ENCODE peak calls at places on chromosomes 2 and 18, in six cellular contexts. One of them, this sample, is unnamed.

GRCh38 chr2:60555066-60555793 is 1.8 kb upstream of the BCL11A start:
- DNase-seq in A549: peak; percentile 64
- DNase-seq in IMR-90: peak; percentile 70
- DNase-seq in sigmoid colon: peak; percentile 83
- DNase-seq in ovary: no peak
- DNase-seq in GM12892: peak; percentile 39
- DNase-seq in this sample: peak; percentile 92

GRCh38 chr2:160033732-160034392 is 28.6 kb downstream of the PLA2R1 start:
- DNase-seq in A549: peak; percentile 11
- DNase-seq in IMR-90: peak; percentile 20
- DNase-seq in sigmoid colon: no peak
- DNase-seq in ovary: no peak
- DNase-seq in GM12892: no peak
- DNase-seq in this sample: no peak

GRCh38 chr2:109128048-109128465 is 948 bp upstream of the SH3RF3 start:
- DNase-seq in A549: peak; percentile 77
- DNase-seq in IMR-90: peak; percentile 91
- DNase-seq in sigmoid colon: peak; percentile 92
- DNase-seq in ovary: peak; percentile 77
- DNase-seq in GM12892: peak; percentile 68
- DNase-seq in this sample: peak; percentile 10

GRCh38 chr2:237298323-237299118 is 115.4 kb downstream of the COL6A3 start:
- DNase-seq in A549: peak; percentile 28
- DNase-seq in IMR-90: peak; percentile 58
- DNase-seq in sigmoid colon: no peak
- DNase-seq in ovary: no peak
- DNase-seq in GM12892: no peak
- DNase-seq in this sample: no peak

GRCh38 chr2:84781942-84782716 is 98.8 kb downstream of the TRABD2A start:
- DNase-seq in A549: no peak
- DNase-seq in IMR-90: peak; percentile 15
- DNase-seq in sigmoid colon: no peak
- DNase-seq in ovary: no peak
- DNase-seq in GM12892: no peak
- DNase-seq in this sample: peak; percentile 59

GRCh38 chr2:210667726-210668125 is 111.3 kb downstream of the CPS1 start:
- DNase-seq in A549: no peak
- DNase-seq in IMR-90: no peak
- DNase-seq in sigmoid colon: no peak
- DNase-seq in ovary: no peak
- DNase-seq in GM12892: no peak
- DNase-seq in this sample: no peak

GRCh38 chr2:38417745-38418689 is 40.9 kb upstream of the ATL2 start:
- DNase-seq in A549: no peak
- DNase-seq in IMR-90: no peak
- DNase-seq in sigmoid colon: no peak
- DNase-seq in ovary: no peak
- DNase-seq in GM12892: no peak
- DNase-seq in this sample: no peak

GRCh38 chr2:29469961-29470360 is 354.7 kb downstream of the CLIP4 start:
- DNase-seq in A549: no peak
- DNase-seq in IMR-90: no peak
- DNase-seq in sigmoid colon: no peak
- DNase-seq in ovary: no peak
- DNase-seq in GM12892: no peak
- DNase-seq in this sample: no peak

GRCh38 chr2:7043689-7044088 is 126.5 kb downstream of the RNF144A start:
- DNase-seq in A549: no peak
- DNase-seq in IMR-90: no peak
- DNase-seq in sigmoid colon: no peak
- DNase-seq in ovary: no peak
- DNase-seq in GM12892: no peak
- DNase-seq in this sample: no peak

GRCh38 chr18:47755102-47755456 is 175.4 kb downstream of the SMAD2 start:
- DNase-seq in A549: no peak
- DNase-seq in IMR-90: no peak
- DNase-seq in sigmoid colon: no peak
- DNase-seq in ovary: no peak
- DNase-seq in GM12892: no peak
- DNase-seq in this sample: no peak

GRCh38 chr18:23269931-23270330 is 134.6 kb downstream of the CABLES1 start:
- DNase-seq in A549: no peak
- DNase-seq in IMR-90: no peak
- DNase-seq in sigmoid colon: no peak
- DNase-seq in ovary: no peak
- DNase-seq in GM12892: no peak
- DNase-seq in this sample: no peak

GRCh38 chr2:218860950-218861381 is 1.4 kb downstream of the WNT6 start:
- DNase-seq in A549: no peak
- DNase-seq in IMR-90: peak; percentile 37
- DNase-seq in sigmoid colon: peak; percentile 87
- DNase-seq in ovary: peak; percentile 64
- DNase-seq in GM12892: no peak
- DNase-seq in this sample: no peak

GRCh38 chr2:46257476-46257875 is 39.7 kb upstream of the EPAS1 start:
- DNase-seq in A549: no peak
- DNase-seq in IMR-90: peak; percentile 78
- DNase-seq in sigmoid colon: no peak
- DNase-seq in ovary: no peak
- DNase-seq in GM12892: no peak
- DNase-seq in this sample: no peak

GRCh38 chr2:48205137-48205798 is 299.0 kb upstream of the FBXO11 start:
- DNase-seq in A549: peak; percentile 8
- DNase-seq in IMR-90: peak; percentile 8
- DNase-seq in sigmoid colon: no peak
- DNase-seq in ovary: no peak
- DNase-seq in GM12892: no peak
- DNase-seq in this sample: peak; percentile 50

GRCh38 chr2:182792441-182792840 is 74.0 kb downstream of the FRZB start:
- DNase-seq in A549: no peak
- DNase-seq in IMR-90: no peak
- DNase-seq in sigmoid colon: no peak
- DNase-seq in ovary: no peak
- DNase-seq in GM12892: no peak
- DNase-seq in this sample: no peak

GRCh38 chr2:13252615-13253014 is 535.9 kb downstream of the TRIB2 start:
- DNase-seq in A549: no peak
- DNase-seq in IMR-90: no peak
- DNase-seq in sigmoid colon: no peak
- DNase-seq in ovary: no peak
- DNase-seq in GM12892: no peak
- DNase-seq in this sample: no peak

GRCh38 chr2:144240656-144241339 is 279.1 kb downstream of the ZEB2 start:
- DNase-seq in A549: no peak
- DNase-seq in IMR-90: no peak
- DNase-seq in sigmoid colon: no peak
- DNase-seq in ovary: no peak
- DNase-seq in GM12892: no peak
- DNase-seq in this sample: no peak

GRCh38 chr18:9913151-9913525 is 678 bp upstream of the VAPA start:
- DNase-seq in A549: no peak
- DNase-seq in IMR-90: no peak
- DNase-seq in sigmoid colon: no peak
- DNase-seq in ovary: no peak
- DNase-seq in GM12892: no peak
- DNase-seq in this sample: no peak

GRCh38 chr2:64880193-64880951 is 108.8 kb upstream of the SLC1A4 start:
- DNase-seq in A549: no peak
- DNase-seq in IMR-90: no peak
- DNase-seq in sigmoid colon: no peak
- DNase-seq in ovary: no peak
- DNase-seq in GM12892: no peak
- DNase-seq in this sample: no peak

GRCh38 chr2:239268549-239268948 is 132.3 kb downstream of the HDAC4 start:
- DNase-seq in A549: no peak
- DNase-seq in IMR-90: no peak
- DNase-seq in sigmoid colon: no peak
- DNase-seq in ovary: no peak
- DNase-seq in GM12892: no peak
- DNase-seq in this sample: no peak

GRCh38 chr2:239266436-239266770 is 134.4 kb downstream of the HDAC4 start:
- DNase-seq in A549: no peak
- DNase-seq in IMR-90: no peak
- DNase-seq in sigmoid colon: no peak
- DNase-seq in ovary: no peak
- DNase-seq in GM12892: no peak
- DNase-seq in this sample: no peak

GRCh38 chr2:239268082-239268481 is 132.7 kb downstream of the HDAC4 start:
- DNase-seq in A549: peak; percentile 66
- DNase-seq in IMR-90: no peak
- DNase-seq in sigmoid colon: peak; percentile 77
- DNase-seq in ovary: no peak
- DNase-seq in GM12892: no peak
- DNase-seq in this sample: no peak

GRCh38 chr2:239266779-239267410 is 133.9 kb downstream of the HDAC4 start:
- DNase-seq in A549: no peak
- DNase-seq in IMR-90: no peak
- DNase-seq in sigmoid colon: peak; percentile 64
- DNase-seq in ovary: no peak
- DNase-seq in GM12892: no peak
- DNase-seq in this sample: peak; percentile 77

GRCh38 chr2:239267411-239267941 is 133.3 kb downstream of the HDAC4 start:
- DNase-seq in A549: no peak
- DNase-seq in IMR-90: peak; percentile 80
- DNase-seq in sigmoid colon: peak; percentile 87
- DNase-seq in ovary: peak; percentile 58
- DNase-seq in GM12892: peak; percentile 87
- DNase-seq in this sample: peak; percentile 83
- TF ChIP-seq POLR2A in A549: no peak
- TF ChIP-seq POLR2A in IMR-90: peak; percentile 27
- TF ChIP-seq POLR2A in sigmoid colon: no peak
- TF ChIP-seq POLR2A in ovary: no peak
- TF ChIP-seq POLR2A in GM12892: no peak
- TF ChIP-seq POLR2A in this sample: peak; percentile 65

GRCh38 chr2:68951899-68952298 is 794 bp downstream of the GKN2 start:
- DNase-seq in A549: no peak
- DNase-seq in IMR-90: no peak
- DNase-seq in sigmoid colon: no peak
- DNase-seq in ovary: no peak
- DNase-seq in GM12892: no peak
- DNase-seq in this sample: no peak

GRCh38 chr2:68948695-68949094 is 4.0 kb downstream of the GKN2 start:
- DNase-seq in A549: no peak
- DNase-seq in IMR-90: no peak
- DNase-seq in sigmoid colon: no peak
- DNase-seq in ovary: no peak
- DNase-seq in GM12892: no peak
- DNase-seq in this sample: no peak

GRCh38 chr2:68952887-68953521 is at the start of gene GKN2:
- DNase-seq in A549: no peak
- DNase-seq in IMR-90: no peak
- DNase-seq in sigmoid colon: no peak
- DNase-seq in ovary: no peak
- DNase-seq in GM12892: no peak
- DNase-seq in this sample: no peak
- TF ChIP-seq POLR2A in A549: no peak
- TF ChIP-seq POLR2A in IMR-90: no peak
- TF ChIP-seq POLR2A in sigmoid colon: no peak
- TF ChIP-seq POLR2A in ovary: no peak
- TF ChIP-seq POLR2A in GM12892: no peak
- TF ChIP-seq POLR2A in this sample: no peak

GRCh38 chr2:207130958-207131521 is 34.7 kb downstream of the KLF7 start:
- DNase-seq in A549: no peak
- DNase-seq in IMR-90: no peak
- DNase-seq in sigmoid colon: no peak
- DNase-seq in ovary: no peak
- DNase-seq in GM12892: no peak
- DNase-seq in this sample: no peak

GRCh38 chr2:207129821-207130220 is 35.9 kb downstream of the KLF7 start:
- DNase-seq in A549: no peak
- DNase-seq in IMR-90: no peak
- DNase-seq in sigmoid colon: no peak
- DNase-seq in ovary: no peak
- DNase-seq in GM12892: no peak
- DNase-seq in this sample: no peak

GRCh38 chr2:207133862-207134519 is 31.8 kb downstream of the KLF7 start:
- DNase-seq in A549: peak; percentile 39
- DNase-seq in IMR-90: peak; percentile 89
- DNase-seq in sigmoid colon: peak; percentile 93
- DNase-seq in ovary: peak; percentile 83
- DNase-seq in GM12892: no peak
- DNase-seq in this sample: no peak

GRCh38 chr2:207133493-207133861 is 32.3 kb downstream of the KLF7 start:
- DNase-seq in A549: no peak
- DNase-seq in IMR-90: no peak
- DNase-seq in sigmoid colon: no peak
- DNase-seq in ovary: peak; percentile 27
- DNase-seq in GM12892: no peak
- DNase-seq in this sample: no peak

DNA sequence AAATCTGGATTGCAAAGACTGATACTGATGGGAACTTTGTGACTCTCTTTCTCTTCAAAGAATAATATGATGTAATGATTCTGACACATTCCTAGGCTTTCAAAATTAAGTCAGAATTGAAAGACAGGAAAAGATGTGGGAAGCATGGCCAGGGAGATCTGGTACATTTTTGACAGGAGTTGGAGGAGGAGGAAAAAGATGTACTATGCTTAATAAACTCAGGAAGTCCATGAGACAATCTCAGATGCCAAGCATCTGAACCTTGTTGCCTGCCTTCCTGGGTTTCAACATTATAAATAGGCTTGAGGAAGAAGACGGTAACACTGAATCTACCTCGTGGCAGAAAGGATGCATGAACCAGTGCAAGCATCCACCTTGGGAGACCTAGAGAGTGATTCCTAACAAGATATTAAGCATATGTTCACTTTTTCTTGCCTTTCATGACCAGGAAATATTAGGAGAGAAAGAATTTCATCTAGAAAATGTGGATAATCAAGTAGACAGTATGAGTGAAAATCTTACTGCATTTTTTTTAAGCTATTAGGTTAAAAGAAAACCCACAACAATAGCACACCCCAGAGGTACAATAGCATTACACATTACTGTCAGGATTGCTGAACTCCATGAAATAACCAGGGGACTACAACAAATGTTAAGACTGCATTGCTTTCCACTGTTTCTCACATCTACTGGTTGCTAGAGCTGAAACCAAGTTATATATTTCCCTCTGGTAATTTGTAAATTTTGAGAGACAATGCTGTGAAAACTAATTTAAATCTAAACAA is 33.9 kb downstream of the KLF7 start:
- DNase-seq in A549: no peak
- DNase-seq in IMR-90: no peak
- DNase-seq in sigmoid colon: no peak
- DNase-seq in ovary: no peak
- DNase-seq in GM12892: no peak
- DNase-seq in this sample: no peak
- TF ChIP-seq POLR2A in A549: no peak
- TF ChIP-seq POLR2A in IMR-90: no peak
- TF ChIP-seq POLR2A in sigmoid colon: no peak
- TF ChIP-seq POLR2A in ovary: no peak
- TF ChIP-seq POLR2A in GM12892: no peak
- TF ChIP-seq POLR2A in this sample: no peak

DNA sequence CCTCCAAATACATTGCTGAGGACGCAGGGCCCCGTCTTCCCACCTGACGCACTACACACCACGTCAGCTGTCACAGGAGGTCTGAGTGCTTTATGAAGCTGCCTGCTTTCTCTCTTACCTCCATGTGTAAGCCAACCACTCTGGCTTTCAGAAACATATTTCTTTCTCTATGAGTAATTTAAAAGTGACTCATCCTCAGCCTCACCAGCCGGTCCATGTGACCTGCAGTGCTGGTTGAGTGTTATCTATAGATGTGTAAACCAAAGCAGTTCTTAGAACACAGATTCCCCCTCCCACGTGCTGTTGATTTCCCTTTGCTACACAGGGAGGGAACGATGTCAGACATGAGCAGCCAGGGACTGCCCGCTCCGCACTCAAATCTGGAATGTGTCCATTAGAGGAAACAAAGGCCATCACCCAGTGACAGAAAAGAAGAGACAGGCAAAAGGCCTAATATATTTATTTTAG is 157.8 kb downstream of the BCL2 start:
- DNase-seq in A549: peak; percentile 16
- DNase-seq in IMR-90: peak; percentile 93
- DNase-seq in sigmoid colon: peak; percentile 84
- DNase-seq in ovary: peak; percentile 81
- DNase-seq in GM12892: no peak
- DNase-seq in this sample: no peak
- TF ChIP-seq POLR2A in A549: no peak
- TF ChIP-seq POLR2A in IMR-90: no peak
- TF ChIP-seq POLR2A in sigmoid colon: no peak
- TF ChIP-seq POLR2A in ovary: no peak
- TF ChIP-seq POLR2A in GM12892: peak; percentile 87
- TF ChIP-seq POLR2A in this sample: no peak

This sample was measured in erythroblast.